ENCODE peak calls at places on chromosomes 2 and 18, in six cellular contexts. T is HepG2, W is endothelial cell of umbilical vein, J is K562, N is GM12878, S is NB4. C is an unnamed sample.
A peak's percentile ranks its signal among the peaks of the same experiment; 100 is the strongest.

GRCh38 chr2:221896505-221897151 is 324.5 kb upstream of the EPHA4 start:
- DNase-seq in N (no peak), W (no peak), S (no peak), T (no peak), J (no peak), C (no peak)

GRCh38 chr2:109471656-109472055 is 142.1 kb downstream of the SEPTIN10 start:
- DNase-seq in S (no peak), N (no peak), T (no peak), W (peak; percentile 21), J (no peak), C (no peak)

GRCh38 chr2:125169022-125169763 is 1144.1 kb downstream of the CNTNAP5 start:
- DNase-seq in S (no peak), T (no peak), W (no peak), J (no peak), N (no peak), C (no peak)

GRCh38 chr18:34990571-34990970 is 50.6 kb upstream of the MAPRE2 start:
- DNase-seq in N (no peak), T (no peak), S (no peak), J (no peak), W (peak; percentile 20), C (no peak)

GRCh38 chr2:77404189-77404588 is 118.0 kb downstream of the LRRTM4 start:
- DNase-seq in W (no peak), S (no peak), J (no peak), N (no peak), T (no peak), C (no peak)

GRCh38 chr2:20619624-20620024 is 31.3 kb downstream of the HS1BP3 start:
- DNase-seq in W (no peak), T (no peak), N (no peak), J (no peak), S (no peak), C (no peak)

GRCh38 chr18:41870817-41871216 is 84.2 kb upstream of the PIK3C3 start:
- DNase-seq in T (no peak), W (peak; percentile 3), N (no peak), S (no peak), J (no peak), C (no peak)

GRCh38 chr2:63432373-63432772 is 155.9 kb downstream of the WDPCP start:
- DNase-seq in W (peak; percentile 73), N (no peak), T (no peak), J (no peak), S (peak; percentile 4), C (no peak)

GRCh38 chr2:56811401-56811800 is 627.6 kb downstream of the CCDC85A start:
- DNase-seq in J (no peak), S (no peak), N (no peak), W (peak; percentile 17), T (no peak), C (no peak)

GRCh38 chr2:239706407-239706806 is 305.6 kb upstream of the HDAC4 start:
- DNase-seq in T (no peak), J (no peak), W (no peak), S (no peak), N (no peak), C (no peak)

GRCh38 chr2:12032975-12033374 is 286.5 kb downstream of the LPIN1 start:
- DNase-seq in S (no peak), J (no peak), W (no peak), T (no peak), N (no peak), C (no peak)

GRCh38 chr2:172412996-172413492 is 14.3 kb upstream of the ITGA6 start:
- DNase-seq in T (no peak), N (no peak), W (no peak), J (no peak), S (no peak), C (no peak)

GRCh38 chr2:46246790-46247189 is 50.4 kb upstream of the EPAS1 start:
- DNase-seq in T (no peak), N (peak; percentile 68), J (no peak), W (no peak), S (no peak), C (no peak)

GRCh38 chr2:39008663-39009062 is 112.2 kb downstream of the SOS1 start:
- DNase-seq in S (no peak), N (no peak), T (no peak), W (peak; percentile 17), J (no peak), C (no peak)

GRCh38 chr2:70094171-70094977 is 7.1 kb downstream of the PCBP1 start:
- DNase-seq in T (peak; percentile 78), N (no peak), W (no peak), S (peak; percentile 47), J (no peak), C (no peak)

GRCh38 chr18:64134044-64134757 is 14.7 kb downstream of the LINC00305 start:
- DNase-seq in W (no peak), T (no peak), S (no peak), J (no peak), N (no peak), C (peak; percentile 3)

GRCh38 chr2:239636808-239637207 is 236.0 kb upstream of the HDAC4 start:
- DNase-seq in S (no peak), T (no peak), J (no peak), N (no peak), W (no peak), C (no peak)

GRCh38 chr18:3269241-3269640 is 7.3 kb downstream of the MYL12B start:
- DNase-seq in W (no peak), S (no peak), N (no peak), T (no peak), J (no peak), C (no peak)

GRCh38 chr2:32678825-32679224 is 51.0 kb downstream of the TTC27 start:
- DNase-seq in N (no peak), J (no peak), T (no peak), S (no peak), W (peak; percentile 84), C (peak; percentile 35)

GRCh38 chr2:47230418-47230817 is 75.3 kb upstream of the STPG4 start:
- DNase-seq in N (no peak), W (no peak), T (no peak), J (no peak), S (no peak), C (no peak)

GRCh38 chr18:76260941-76261472 is 234.0 kb downstream of the ZNF516 start:
- DNase-seq in W (no peak), N (no peak), T (no peak), S (no peak), J (no peak), C (no peak)

GRCh38 chr18:76256897-76257500 is 238.0 kb downstream of the ZNF516 start:
- DNase-seq in W (no peak), J (no peak), N (no peak), S (peak; percentile 43), T (peak; percentile 22), C (peak; percentile 44)

GRCh38 chr18:76259726-76260125 is 235.3 kb downstream of the ZNF516 start:
- DNase-seq in W (no peak), J (no peak), T (no peak), S (no peak), N (no peak), C (no peak)

GRCh38 chr18:76258209-76258608 is 236.8 kb downstream of the ZNF516 start:
- DNase-seq in S (no peak), T (no peak), N (no peak), W (no peak), J (no peak), C (no peak)

GRCh38 chr18:76259012-76259568 is 236.0 kb downstream of the ZNF516 start:
- DNase-seq in N (no peak), W (no peak), T (no peak), S (no peak), J (no peak), C (no peak)
- TF ChIP-seq MAX in N (no peak), W (no peak), T (no peak), S (no peak), J (no peak), C (no peak)

GRCh38 chr2:64653174-64654062 is at the start of gene SERTAD2:
- DNase-seq in N (no peak), T (peak; percentile 75), J (peak; percentile 95), S (peak; percentile 95), W (peak; percentile 87), C (peak; percentile 82)
- TF ChIP-seq MYC in N (no peak), T (peak; percentile 21), J (peak; percentile 56), S (peak; percentile 77), W (no peak), C (peak; percentile 53)

DNA sequence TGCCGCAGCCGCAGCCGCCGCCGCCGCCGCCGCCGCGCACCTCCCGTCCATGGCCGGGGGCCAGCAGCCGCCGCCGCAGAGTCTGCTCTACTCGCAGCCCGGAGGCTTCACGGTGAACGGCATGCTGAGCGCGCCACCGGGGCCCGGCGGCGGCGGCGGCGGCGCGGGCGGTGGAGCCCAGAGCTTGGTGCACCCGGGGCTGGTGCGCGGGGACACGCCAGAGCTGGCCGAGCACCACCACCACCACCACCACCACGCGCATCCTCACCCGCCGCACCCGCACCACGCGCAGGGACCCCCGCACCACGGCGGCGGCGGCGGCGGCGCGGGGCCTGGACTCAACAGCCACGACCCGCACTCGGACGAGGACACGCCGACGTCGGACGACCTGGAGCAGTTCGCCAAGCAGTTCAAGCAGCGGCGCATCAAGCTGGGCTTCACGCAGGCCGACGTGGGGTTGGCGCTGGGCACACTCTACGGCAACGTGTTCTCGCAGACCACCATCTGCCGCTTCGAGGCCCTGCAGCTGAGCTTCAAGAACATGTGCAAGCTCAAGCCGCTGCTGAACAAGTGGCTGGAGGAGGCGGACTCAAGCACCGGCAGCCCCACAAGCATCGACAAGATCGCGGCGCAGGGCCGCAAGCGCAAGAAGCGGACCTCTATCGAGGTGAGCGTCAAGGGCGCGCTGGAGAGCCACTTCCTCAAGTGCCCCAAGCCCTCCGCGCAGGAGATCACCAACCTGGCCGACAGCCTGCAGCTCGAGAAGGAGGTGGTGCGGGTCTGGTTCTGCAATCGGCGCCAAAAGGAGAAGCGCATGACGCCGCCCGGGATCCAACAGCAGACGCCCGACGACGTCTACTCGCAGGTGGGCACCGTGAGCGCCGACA is 2.4 kb downstream of the POU3F3 start:
- DNase-seq in N (no peak), W (no peak), S (peak; percentile 20), J (no peak), T (no peak), C (peak; percentile 33)
- TF ChIP-seq MAX in N (no peak), W (no peak), S (no peak), J (no peak), T (no peak), C (no peak)

GRCh38 chr2:65425276-65425675 is 7.1 kb downstream of the SPRED2 start:
- DNase-seq in W (no peak), T (no peak), N (no peak), J (no peak), S (no peak), C (no peak)

GRCh38 chr2:65421432-65421748 is 11.0 kb downstream of the SPRED2 start:
- DNase-seq in W (no peak), T (no peak), J (no peak), S (no peak), N (no peak), C (no peak)

GRCh38 chr2:65427536-65427935 is 4.9 kb downstream of the SPRED2 start:
- DNase-seq in J (no peak), W (no peak), S (no peak), N (no peak), T (no peak), C (no peak)

GRCh38 chr2:65420712-65421431 is 11.5 kb downstream of the SPRED2 start:
- DNase-seq in T (no peak), N (no peak), W (peak; percentile 82), J (no peak), S (peak; percentile 86), C (peak; percentile 36)

DNA sequence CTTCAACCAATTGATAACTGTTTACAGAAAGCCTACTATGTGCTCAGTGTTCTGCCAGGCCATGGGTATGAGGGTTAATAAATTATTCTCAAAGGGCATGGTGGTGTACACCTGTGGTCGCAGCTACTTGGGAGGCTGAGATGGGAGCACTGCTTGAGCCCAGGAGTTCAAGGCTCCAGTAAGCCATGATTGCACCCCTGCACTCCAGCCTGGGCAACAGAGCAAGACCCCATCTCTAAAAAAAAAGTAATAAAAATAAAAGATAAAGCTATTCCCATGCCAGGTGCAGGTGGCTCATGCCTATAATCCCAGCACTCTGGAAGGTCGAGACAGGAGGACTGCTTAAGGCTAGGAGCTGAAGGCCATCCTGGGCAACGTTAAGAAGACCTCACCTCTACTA is 8.0 kb downstream of the SPRED2 start:
- DNase-seq in T (no peak), J (no peak), S (no peak), W (no peak), N (no peak), C (no peak)
- TF ChIP-seq MYC in T (no peak), J (no peak), S (no peak), W (no peak), N (no peak), C (no peak)